ENCODE peak calls at places on chromosomes 13 and 19, in eight cellular contexts. T, X, I, C, J, H, R and G are unnamed samples.

GRCh38 chr19:996051-996838 is 4.0 kb upstream of the GRIN3B start:
- DNase-seq in T (peak), I (no peak), R (no peak), H (no peak), X (no peak), C (peak), J (no peak), G (peak)

GRCh38 chr19:43939557-43940260 is 4.6 kb upstream of the ZNF45 start:
- DNase-seq in J (no peak), T (no peak), R (no peak), X (no peak), C (no peak), I (no peak), H (no peak), G (no peak)

GRCh38 chr13:71320452-71320851 is 546.6 kb downstream of the DACH1 start:
- DNase-seq in H (peak), I (peak), T (no peak), J (no peak), R (peak), C (peak), X (no peak), G (peak)

GRCh38 chr13:33110713-33111413 is 94.6 kb downstream of the KL start:
- DNase-seq in I (no peak), C (no peak), H (no peak), X (no peak), R (no peak), J (no peak), T (no peak), G (no peak)

GRCh38 chr19:52115526-52116053 is 20.0 kb upstream of the ZNF841 start:
- DNase-seq in I (no peak), T (no peak), J (no peak), X (no peak), H (no peak), C (no peak), R (no peak), G (no peak)

GRCh38 chr13:40664100-40665060 is 2.1 kb downstream of the FOXO1 start:
- DNase-seq in T (peak), X (peak), I (no peak), R (no peak), J (no peak), C (peak), H (peak), G (peak)

GRCh38 chr19:43476606-43477005 is 11.2 kb upstream of the LYPD3 start:
- DNase-seq in R (no peak), H (peak), C (no peak), I (no peak), J (peak), T (no peak), X (no peak), G (no peak)

GRCh38 chr13:77554079-77554478 is 18.6 kb downstream of the SCEL start:
- DNase-seq in R (no peak), C (peak), J (no peak), X (no peak), H (no peak), I (no peak), T (no peak), G (no peak)

GRCh38 chr19:8304841-8305621 is 3.1 kb downstream of the CD320 start:
- DNase-seq in J (no peak), T (peak), I (no peak), H (peak), X (no peak), R (no peak), C (peak), G (peak)

GRCh38 chr19:22914646-22915045 is 82.6 kb downstream of the ZNF723 start:
- DNase-seq in J (no peak), T (no peak), I (no peak), C (no peak), R (no peak), H (no peak), X (no peak), G (no peak)

GRCh38 chr19:8640402-8641004 is 10.1 kb downstream of the NFILZ start:
- DNase-seq in I (no peak), C (no peak), J (no peak), T (no peak), X (peak), H (no peak), R (no peak), G (no peak)

GRCh38 chr19:49160450-49161189 is 3.0 kb downstream of the TRPM4 start:
- DNase-seq in X (no peak), C (no peak), R (no peak), J (no peak), T (no peak), I (no peak), H (no peak), G (no peak)

GRCh38 chr13:110916671-110917142 is 1.8 kb upstream of the ANKRD10 start:
- DNase-seq in X (no peak), C (no peak), I (no peak), R (no peak), H (peak), J (peak), T (no peak), G (no peak)

GRCh38 chr13:39415403-39415802 is 187.6 kb downstream of the LHFPL6 start:
- DNase-seq in R (peak), C (no peak), T (no peak), X (no peak), H (peak), I (no peak), J (no peak), G (peak)